ENCODE peak calls at places on chromosomes 3 and 15, in nine cellular contexts. One of them, this sample, is unnamed.

GRCh38 chr3:45055032-45055410 is 28.9 kb downstream of the CLEC3B start:
- DNase-seq in ovary: no peak
- DNase-seq in caudate nucleus: no peak
- DNase-seq in SK-N-SH: no peak
- DNase-seq in effector memory CD4-positive, alpha-beta T cell: no peak
- DNase-seq in adrenal gland: no peak
- DNase-seq in CD4-positive, CD25-positive, alpha-beta regulatory T cell: no peak
- DNase-seq in thoracic aorta: no peak
- DNase-seq in CD8-positive, alpha-beta memory T cell: no peak
- DNase-seq in this sample: peak

GRCh38 chr3:20080956-20081554 is 40.8 kb downstream of the KAT2B start:
- DNase-seq in caudate nucleus: no peak
- DNase-seq in adrenal gland: peak
- DNase-seq in ovary: no peak
- DNase-seq in CD4-positive, CD25-positive, alpha-beta regulatory T cell: peak
- DNase-seq in SK-N-SH: peak
- DNase-seq in effector memory CD4-positive, alpha-beta T cell: no peak
- DNase-seq in thoracic aorta: peak
- DNase-seq in CD8-positive, alpha-beta memory T cell: peak
- DNase-seq in this sample: no peak

GRCh38 chr3:193040836-193041672 is 123.4 kb upstream of the MB21D2 start:
- DNase-seq in ovary: no peak
- DNase-seq in SK-N-SH: peak
- DNase-seq in thoracic aorta: no peak
- DNase-seq in caudate nucleus: no peak
- DNase-seq in adrenal gland: no peak
- DNase-seq in CD4-positive, CD25-positive, alpha-beta regulatory T cell: peak
- DNase-seq in effector memory CD4-positive, alpha-beta T cell: no peak
- DNase-seq in CD8-positive, alpha-beta memory T cell: no peak
- DNase-seq in this sample: peak

GRCh38 chr3:193928354-193929209 is 207.4 kb upstream of the HES1 start:
- DNase-seq in CD4-positive, CD25-positive, alpha-beta regulatory T cell: peak
- DNase-seq in CD8-positive, alpha-beta memory T cell: no peak
- DNase-seq in ovary: no peak
- DNase-seq in effector memory CD4-positive, alpha-beta T cell: no peak
- DNase-seq in adrenal gland: no peak
- DNase-seq in SK-N-SH: no peak
- DNase-seq in caudate nucleus: no peak
- DNase-seq in thoracic aorta: no peak
- DNase-seq in this sample: peak

GRCh38 chr3:73687081-73688004 is 62.6 kb upstream of the PDZRN3 start:
- DNase-seq in effector memory CD4-positive, alpha-beta T cell: no peak
- DNase-seq in ovary: no peak
- DNase-seq in SK-N-SH: peak
- DNase-seq in CD8-positive, alpha-beta memory T cell: no peak
- DNase-seq in caudate nucleus: no peak
- DNase-seq in CD4-positive, CD25-positive, alpha-beta regulatory T cell: no peak
- DNase-seq in adrenal gland: no peak
- DNase-seq in thoracic aorta: no peak
- DNase-seq in this sample: no peak

GRCh38 chr3:195001261-195001660 is 269.7 kb downstream of the XXYLT1 start:
- DNase-seq in adrenal gland: no peak
- DNase-seq in thoracic aorta: no peak
- DNase-seq in CD8-positive, alpha-beta memory T cell: no peak
- DNase-seq in effector memory CD4-positive, alpha-beta T cell: no peak
- DNase-seq in caudate nucleus: no peak
- DNase-seq in CD4-positive, CD25-positive, alpha-beta regulatory T cell: no peak
- DNase-seq in ovary: no peak
- DNase-seq in SK-N-SH: no peak
- DNase-seq in this sample: no peak

GRCh38 chr3:142940000-142940399 is 23.5 kb downstream of the PAQR9 start:
- DNase-seq in caudate nucleus: no peak
- DNase-seq in SK-N-SH: no peak
- DNase-seq in adrenal gland: no peak
- DNase-seq in ovary: no peak
- DNase-seq in CD4-positive, CD25-positive, alpha-beta regulatory T cell: no peak
- DNase-seq in thoracic aorta: no peak
- DNase-seq in effector memory CD4-positive, alpha-beta T cell: no peak
- DNase-seq in CD8-positive, alpha-beta memory T cell: no peak
- DNase-seq in this sample: no peak

GRCh38 chr3:197554562-197555280 is 1.0 kb downstream of the BDH1 start:
- DNase-seq in adrenal gland: peak
- DNase-seq in effector memory CD4-positive, alpha-beta T cell: peak
- DNase-seq in CD8-positive, alpha-beta memory T cell: peak
- DNase-seq in CD4-positive, CD25-positive, alpha-beta regulatory T cell: peak
- DNase-seq in thoracic aorta: peak
- DNase-seq in SK-N-SH: peak
- DNase-seq in caudate nucleus: peak
- DNase-seq in ovary: peak
- DNase-seq in this sample: peak

GRCh38 chr15:83319771-83320170 is 35.3 kb upstream of the BNC1 start:
- DNase-seq in SK-N-SH: no peak
- DNase-seq in CD8-positive, alpha-beta memory T cell: no peak
- DNase-seq in caudate nucleus: no peak
- DNase-seq in CD4-positive, CD25-positive, alpha-beta regulatory T cell: no peak
- DNase-seq in thoracic aorta: no peak
- DNase-seq in effector memory CD4-positive, alpha-beta T cell: no peak
- DNase-seq in adrenal gland: no peak
- DNase-seq in ovary: no peak
- DNase-seq in this sample: no peak

GRCh38 chr3:155147588-155147987 is 67.5 kb downstream of the MME start:
- DNase-seq in adrenal gland: no peak
- DNase-seq in CD8-positive, alpha-beta memory T cell: no peak
- DNase-seq in CD4-positive, CD25-positive, alpha-beta regulatory T cell: no peak
- DNase-seq in caudate nucleus: no peak
- DNase-seq in ovary: no peak
- DNase-seq in effector memory CD4-positive, alpha-beta T cell: no peak
- DNase-seq in SK-N-SH: no peak
- DNase-seq in thoracic aorta: no peak
- DNase-seq in this sample: no peak

GRCh38 chr3:184117649-184118048 is 17.5 kb upstream of the EIF2B5 start:
- DNase-seq in SK-N-SH: no peak
- DNase-seq in caudate nucleus: no peak
- DNase-seq in ovary: no peak
- DNase-seq in thoracic aorta: no peak
- DNase-seq in adrenal gland: no peak
- DNase-seq in CD4-positive, CD25-positive, alpha-beta regulatory T cell: no peak
- DNase-seq in CD8-positive, alpha-beta memory T cell: no peak
- DNase-seq in effector memory CD4-positive, alpha-beta T cell: no peak
- DNase-seq in this sample: no peak

GRCh38 chr3:110814170-110815007 is 257.2 kb upstream of the NECTIN3 start:
- DNase-seq in ovary: no peak
- DNase-seq in thoracic aorta: no peak
- DNase-seq in SK-N-SH: no peak
- DNase-seq in CD8-positive, alpha-beta memory T cell: peak
- DNase-seq in caudate nucleus: no peak
- DNase-seq in CD4-positive, CD25-positive, alpha-beta regulatory T cell: peak
- DNase-seq in adrenal gland: no peak
- DNase-seq in effector memory CD4-positive, alpha-beta T cell: no peak
- DNase-seq in this sample: peak

GRCh38 chr3:194503101-194503531 is 16.3 kb upstream of the ATP13A3 start:
- DNase-seq in thoracic aorta: no peak
- DNase-seq in CD4-positive, CD25-positive, alpha-beta regulatory T cell: no peak
- DNase-seq in SK-N-SH: no peak
- DNase-seq in CD8-positive, alpha-beta memory T cell: no peak
- DNase-seq in caudate nucleus: no peak
- DNase-seq in effector memory CD4-positive, alpha-beta T cell: no peak
- DNase-seq in ovary: no peak
- DNase-seq in adrenal gland: no peak
- DNase-seq in this sample: no peak

GRCh38 chr3:184096811-184097378 is at the start of gene HTR3E:
- DNase-seq in CD4-positive, CD25-positive, alpha-beta regulatory T cell: no peak
- DNase-seq in thoracic aorta: no peak
- DNase-seq in adrenal gland: no peak
- DNase-seq in caudate nucleus: no peak
- DNase-seq in effector memory CD4-positive, alpha-beta T cell: no peak
- DNase-seq in CD8-positive, alpha-beta memory T cell: no peak
- DNase-seq in ovary: no peak
- DNase-seq in SK-N-SH: no peak
- DNase-seq in this sample: no peak

GRCh38 chr3:38583688-38584087 is 65.8 kb downstream of the SCN5A start:
- DNase-seq in CD4-positive, CD25-positive, alpha-beta regulatory T cell: no peak
- DNase-seq in ovary: no peak
- DNase-seq in caudate nucleus: no peak
- DNase-seq in CD8-positive, alpha-beta memory T cell: no peak
- DNase-seq in adrenal gland: no peak
- DNase-seq in SK-N-SH: no peak
- DNase-seq in thoracic aorta: no peak
- DNase-seq in effector memory CD4-positive, alpha-beta T cell: no peak
- DNase-seq in this sample: no peak

GRCh38 chr3:14453368-14453710 is 50.9 kb downstream of the SLC6A6 start:
- DNase-seq in ovary: no peak
- DNase-seq in caudate nucleus: no peak
- DNase-seq in SK-N-SH: no peak
- DNase-seq in CD8-positive, alpha-beta memory T cell: no peak
- DNase-seq in adrenal gland: no peak
- DNase-seq in thoracic aorta: no peak
- DNase-seq in effector memory CD4-positive, alpha-beta T cell: no peak
- DNase-seq in CD4-positive, CD25-positive, alpha-beta regulatory T cell: no peak
- DNase-seq in this sample: no peak

GRCh38 chr3:14455571-14456317 is 53.3 kb downstream of the SLC6A6 start:
- DNase-seq in CD8-positive, alpha-beta memory T cell: no peak
- DNase-seq in thoracic aorta: no peak
- DNase-seq in CD4-positive, CD25-positive, alpha-beta regulatory T cell: no peak
- DNase-seq in ovary: peak
- DNase-seq in SK-N-SH: no peak
- DNase-seq in adrenal gland: no peak
- DNase-seq in caudate nucleus: no peak
- DNase-seq in effector memory CD4-positive, alpha-beta T cell: no peak
- DNase-seq in this sample: no peak

GRCh38 chr3:14452676-14453367 is 50.4 kb downstream of the SLC6A6 start:
- DNase-seq in SK-N-SH: no peak
- DNase-seq in thoracic aorta: peak
- DNase-seq in caudate nucleus: peak
- DNase-seq in CD4-positive, CD25-positive, alpha-beta regulatory T cell: no peak
- DNase-seq in CD8-positive, alpha-beta memory T cell: no peak
- DNase-seq in ovary: peak
- DNase-seq in adrenal gland: peak
- DNase-seq in effector memory CD4-positive, alpha-beta T cell: no peak
- DNase-seq in this sample: peak

GRCh38 chr3:14453841-14454630 is 51.6 kb downstream of the SLC6A6 start:
- DNase-seq in thoracic aorta: no peak
- DNase-seq in CD4-positive, CD25-positive, alpha-beta regulatory T cell: no peak
- DNase-seq in effector memory CD4-positive, alpha-beta T cell: no peak
- DNase-seq in adrenal gland: no peak
- DNase-seq in CD8-positive, alpha-beta memory T cell: peak
- DNase-seq in SK-N-SH: no peak
- DNase-seq in caudate nucleus: no peak
- DNase-seq in ovary: no peak
- DNase-seq in this sample: no peak

GRCh38 chr3:14454644-14455310 is 52.4 kb downstream of the SLC6A6 start:
- DNase-seq in ovary: no peak
- DNase-seq in caudate nucleus: no peak
- DNase-seq in thoracic aorta: no peak
- DNase-seq in SK-N-SH: no peak
- DNase-seq in adrenal gland: no peak
- DNase-seq in effector memory CD4-positive, alpha-beta T cell: no peak
- DNase-seq in CD4-positive, CD25-positive, alpha-beta regulatory T cell: no peak
- DNase-seq in CD8-positive, alpha-beta memory T cell: no peak
- DNase-seq in this sample: no peak
- H3K27ac ChIP-seq in ovary: peak
- H3K27ac ChIP-seq in caudate nucleus: no peak
- H3K27ac ChIP-seq in thoracic aorta: no peak
- H3K27ac ChIP-seq in SK-N-SH: no peak
- H3K27ac ChIP-seq in adrenal gland: no peak
- H3K27ac ChIP-seq in effector memory CD4-positive, alpha-beta T cell: no peak
- H3K27ac ChIP-seq in CD4-positive, CD25-positive, alpha-beta regulatory T cell: no peak
- H3K27ac ChIP-seq in CD8-positive, alpha-beta memory T cell: no peak
- H3K27ac ChIP-seq in this sample: peak

DNA sequence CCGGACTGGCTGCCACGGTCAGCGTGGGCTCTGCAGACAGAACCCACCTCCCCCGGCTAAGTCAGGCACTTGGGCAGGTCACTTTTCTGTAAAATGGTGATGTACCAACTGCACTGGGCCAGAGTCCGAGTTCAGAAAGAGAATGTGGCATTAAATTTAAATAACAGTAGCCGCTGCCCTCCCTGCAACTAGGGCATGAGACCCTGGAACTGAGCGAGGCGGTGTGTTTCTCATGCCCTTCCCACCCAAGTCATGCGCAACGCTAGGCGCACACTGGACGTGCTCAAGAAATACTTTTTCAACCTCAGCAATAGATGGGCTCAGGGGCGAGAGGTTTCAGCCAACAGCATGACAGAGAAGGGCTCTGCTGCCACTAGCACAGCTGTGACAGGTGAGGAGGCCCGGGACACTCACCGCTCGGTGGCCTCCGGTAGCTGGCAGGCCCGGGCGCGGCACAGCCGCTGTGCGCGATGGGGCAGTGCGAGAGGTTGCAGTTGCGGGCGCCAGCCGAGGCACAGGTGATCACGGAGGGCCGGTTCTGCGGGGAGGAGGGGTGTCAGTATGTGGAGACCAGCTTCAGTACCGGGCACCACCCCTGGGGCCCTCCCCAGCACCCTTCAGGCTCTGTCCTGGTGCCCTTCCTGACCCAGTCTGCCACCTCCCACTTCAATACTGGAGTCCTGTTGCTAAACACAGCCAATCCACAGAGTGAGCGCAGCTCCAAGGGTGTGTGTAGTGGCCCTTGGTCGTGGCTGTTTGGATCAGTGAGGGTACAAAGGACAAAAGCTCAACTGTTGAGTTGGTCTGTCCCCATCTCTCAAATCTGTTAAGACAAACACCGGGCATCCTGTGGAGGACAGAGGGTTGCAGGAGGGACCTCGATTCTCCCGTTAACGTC is 84.5 kb downstream of the VGLL4 start:
- DNase-seq in caudate nucleus: no peak
- DNase-seq in thoracic aorta: no peak
- DNase-seq in SK-N-SH: no peak
- DNase-seq in CD8-positive, alpha-beta memory T cell: peak
- DNase-seq in effector memory CD4-positive, alpha-beta T cell: no peak
- DNase-seq in adrenal gland: no peak
- DNase-seq in CD4-positive, CD25-positive, alpha-beta regulatory T cell: no peak
- DNase-seq in ovary: no peak
- DNase-seq in this sample: no peak
- H3K27ac ChIP-seq in caudate nucleus: peak
- H3K27ac ChIP-seq in thoracic aorta: peak
- H3K27ac ChIP-seq in SK-N-SH: peak
- H3K27ac ChIP-seq in CD8-positive, alpha-beta memory T cell: no peak
- H3K27ac ChIP-seq in effector memory CD4-positive, alpha-beta T cell: no peak
- H3K27ac ChIP-seq in adrenal gland: peak
- H3K27ac ChIP-seq in CD4-positive, CD25-positive, alpha-beta regulatory T cell: no peak
- H3K27ac ChIP-seq in ovary: peak
- H3K27ac ChIP-seq in this sample: peak

GRCh38 chr3:152325136-152325535 is 56.4 kb downstream of the MBNL1 start:
- DNase-seq in CD8-positive, alpha-beta memory T cell: no peak
- DNase-seq in CD4-positive, CD25-positive, alpha-beta regulatory T cell: no peak
- DNase-seq in adrenal gland: no peak
- DNase-seq in SK-N-SH: no peak
- DNase-seq in thoracic aorta: no peak
- DNase-seq in ovary: no peak
- DNase-seq in caudate nucleus: no peak
- DNase-seq in effector memory CD4-positive, alpha-beta T cell: no peak
- DNase-seq in this sample: no peak
- H3K27ac ChIP-seq in CD8-positive, alpha-beta memory T cell: no peak
- H3K27ac ChIP-seq in CD4-positive, CD25-positive, alpha-beta regulatory T cell: no peak
- H3K27ac ChIP-seq in adrenal gland: no peak
- H3K27ac ChIP-seq in SK-N-SH: no peak
- H3K27ac ChIP-seq in thoracic aorta: peak
- H3K27ac ChIP-seq in ovary: no peak
- H3K27ac ChIP-seq in caudate nucleus: no peak
- H3K27ac ChIP-seq in effector memory CD4-positive, alpha-beta T cell: no peak
- H3K27ac ChIP-seq in this sample: no peak

GRCh38 chr15:53549697-53550315 is 209.7 kb downstream of the WDR72 start:
- DNase-seq in ovary: no peak
- DNase-seq in adrenal gland: no peak
- DNase-seq in SK-N-SH: no peak
- DNase-seq in thoracic aorta: no peak
- DNase-seq in CD8-positive, alpha-beta memory T cell: no peak
- DNase-seq in caudate nucleus: no peak
- DNase-seq in effector memory CD4-positive, alpha-beta T cell: no peak
- DNase-seq in CD4-positive, CD25-positive, alpha-beta regulatory T cell: no peak
- DNase-seq in this sample: no peak
- H3K27ac ChIP-seq in ovary: no peak
- H3K27ac ChIP-seq in adrenal gland: no peak
- H3K27ac ChIP-seq in SK-N-SH: no peak
- H3K27ac ChIP-seq in thoracic aorta: no peak
- H3K27ac ChIP-seq in CD8-positive, alpha-beta memory T cell: no peak
- H3K27ac ChIP-seq in caudate nucleus: no peak
- H3K27ac ChIP-seq in effector memory CD4-positive, alpha-beta T cell: no peak
- H3K27ac ChIP-seq in CD4-positive, CD25-positive, alpha-beta regulatory T cell: no peak
- H3K27ac ChIP-seq in this sample: no peak

This sample was measured in RWPE1.